ENCODE peak calls at places on chromosomes 5 and 9, in ten cellular contexts. One of them, this sample, is unnamed.
A peak's percentile ranks its signal among the peaks of the same experiment; 100 is the strongest.

GRCh38 chr5:167485395-167485794 is 806.0 kb upstream of the WWC1 start:
- DNase-seq in A673: no peak
- DNase-seq in GM23338: no peak
- DNase-seq in A549: no peak
- DNase-seq in brain microvascular endothelial cell: no peak
- DNase-seq in uterus: no peak
- DNase-seq in CD8-positive, alpha-beta T cell: no peak
- DNase-seq in breast epithelium: no peak
- DNase-seq in ascending aorta: no peak
- DNase-seq in heart right ventricle: no peak
- DNase-seq in this sample: no peak

GRCh38 chr5:172078726-172079345 is 72.4 kb upstream of the FBXW11 start:
- DNase-seq in A673: no peak
- DNase-seq in GM23338: no peak
- DNase-seq in A549: no peak
- DNase-seq in brain microvascular endothelial cell: no peak
- DNase-seq in uterus: no peak
- DNase-seq in CD8-positive, alpha-beta T cell: no peak
- DNase-seq in breast epithelium: no peak
- DNase-seq in ascending aorta: peak; percentile 22
- DNase-seq in heart right ventricle: no peak
- DNase-seq in this sample: no peak

GRCh38 chr9:129669141-129669718 is 3.8 kb downstream of the PRRX2 start:
- DNase-seq in A673: no peak
- DNase-seq in GM23338: no peak
- DNase-seq in A549: no peak
- DNase-seq in brain microvascular endothelial cell: peak; percentile 69
- DNase-seq in uterus: no peak
- DNase-seq in CD8-positive, alpha-beta T cell: no peak
- DNase-seq in breast epithelium: no peak
- DNase-seq in ascending aorta: no peak
- DNase-seq in heart right ventricle: no peak
- DNase-seq in this sample: peak; percentile 53

GRCh38 chr9:6910032-6910431 is 152.3 kb downstream of the KDM4C start:
- DNase-seq in A673: peak; percentile 52
- DNase-seq in GM23338: peak; percentile 39
- DNase-seq in A549: peak; percentile 15
- DNase-seq in brain microvascular endothelial cell: no peak
- DNase-seq in uterus: no peak
- DNase-seq in CD8-positive, alpha-beta T cell: no peak
- DNase-seq in breast epithelium: no peak
- DNase-seq in ascending aorta: no peak
- DNase-seq in heart right ventricle: no peak
- DNase-seq in this sample: no peak

GRCh38 chr5:17218353-17219005 is 1.0 kb downstream of the BASP1 start:
- DNase-seq in A673: peak; percentile 66
- DNase-seq in GM23338: peak; percentile 50
- DNase-seq in A549: no peak
- DNase-seq in brain microvascular endothelial cell: peak; percentile 76
- DNase-seq in uterus: peak; percentile 21
- DNase-seq in CD8-positive, alpha-beta T cell: no peak
- DNase-seq in breast epithelium: no peak
- DNase-seq in ascending aorta: no peak
- DNase-seq in heart right ventricle: peak; percentile 26
- DNase-seq in this sample: no peak

GRCh38 chr5:143796753-143797152 is 15.2 kb upstream of the HMHB1 start:
- DNase-seq in A673: no peak
- DNase-seq in GM23338: no peak
- DNase-seq in A549: no peak
- DNase-seq in brain microvascular endothelial cell: no peak
- DNase-seq in uterus: no peak
- DNase-seq in CD8-positive, alpha-beta T cell: no peak
- DNase-seq in breast epithelium: no peak
- DNase-seq in ascending aorta: no peak
- DNase-seq in heart right ventricle: no peak
- DNase-seq in this sample: no peak

GRCh38 chr9:21070171-21070571 is 7.6 kb downstream of the IFNB1 start:
- DNase-seq in A673: peak; percentile 52
- DNase-seq in GM23338: peak; percentile 49
- DNase-seq in A549: peak; percentile 76
- DNase-seq in brain microvascular endothelial cell: peak; percentile 94
- DNase-seq in uterus: peak; percentile 35
- DNase-seq in CD8-positive, alpha-beta T cell: no peak
- DNase-seq in breast epithelium: peak; percentile 23
- DNase-seq in ascending aorta: no peak
- DNase-seq in heart right ventricle: peak; percentile 20
- DNase-seq in this sample: peak; percentile 90

GRCh38 chr5:139413963-139414362 is 10.1 kb upstream of the SPATA24 start:
- DNase-seq in A673: no peak
- DNase-seq in GM23338: no peak
- DNase-seq in A549: no peak
- DNase-seq in brain microvascular endothelial cell: no peak
- DNase-seq in uterus: no peak
- DNase-seq in CD8-positive, alpha-beta T cell: no peak
- DNase-seq in breast epithelium: no peak
- DNase-seq in ascending aorta: no peak
- DNase-seq in heart right ventricle: no peak
- DNase-seq in this sample: no peak

GRCh38 chr5:179411161-179411841 is 66.0 kb upstream of the ADAMTS2 start:
- DNase-seq in A673: no peak
- DNase-seq in GM23338: no peak
- DNase-seq in A549: no peak
- DNase-seq in brain microvascular endothelial cell: no peak
- DNase-seq in uterus: no peak
- DNase-seq in CD8-positive, alpha-beta T cell: no peak
- DNase-seq in breast epithelium: no peak
- DNase-seq in ascending aorta: no peak
- DNase-seq in heart right ventricle: no peak
- DNase-seq in this sample: no peak

GRCh38 chr5:130964238-130965192 is 200.5 kb downstream of the HINT1 start:
- DNase-seq in A673: no peak
- DNase-seq in GM23338: no peak
- DNase-seq in A549: no peak
- DNase-seq in brain microvascular endothelial cell: no peak
- DNase-seq in uterus: no peak
- DNase-seq in CD8-positive, alpha-beta T cell: no peak
- DNase-seq in breast epithelium: no peak
- DNase-seq in ascending aorta: no peak
- DNase-seq in heart right ventricle: no peak
- DNase-seq in this sample: peak; percentile 9

GRCh38 chr9:134725605-134725940 is 84.0 kb downstream of the COL5A1 start:
- DNase-seq in A673: no peak
- DNase-seq in GM23338: no peak
- DNase-seq in A549: no peak
- DNase-seq in brain microvascular endothelial cell: no peak
- DNase-seq in uterus: no peak
- DNase-seq in CD8-positive, alpha-beta T cell: no peak
- DNase-seq in breast epithelium: no peak
- DNase-seq in ascending aorta: no peak
- DNase-seq in heart right ventricle: no peak
- DNase-seq in this sample: no peak

GRCh38 chr5:73008831-73009230 is 53.0 kb downstream of the FCHO2 start:
- DNase-seq in A673: no peak
- DNase-seq in GM23338: no peak
- DNase-seq in A549: no peak
- DNase-seq in brain microvascular endothelial cell: no peak
- DNase-seq in uterus: no peak
- DNase-seq in CD8-positive, alpha-beta T cell: no peak
- DNase-seq in breast epithelium: no peak
- DNase-seq in ascending aorta: no peak
- DNase-seq in heart right ventricle: no peak
- DNase-seq in this sample: no peak

GRCh38 chr5:73007051-73007450 is 51.2 kb downstream of the FCHO2 start:
- DNase-seq in A673: no peak
- DNase-seq in GM23338: no peak
- DNase-seq in A549: no peak
- DNase-seq in brain microvascular endothelial cell: no peak
- DNase-seq in uterus: no peak
- DNase-seq in CD8-positive, alpha-beta T cell: no peak
- DNase-seq in breast epithelium: no peak
- DNase-seq in ascending aorta: no peak
- DNase-seq in heart right ventricle: no peak
- DNase-seq in this sample: no peak
- TF ChIP-seq CTCF in A673: no peak
- TF ChIP-seq CTCF in GM23338: no peak
- TF ChIP-seq CTCF in A549: no peak
- TF ChIP-seq CTCF in brain microvascular endothelial cell: no peak
- TF ChIP-seq CTCF in uterus: no peak
- TF ChIP-seq CTCF in CD8-positive, alpha-beta T cell: no peak
- TF ChIP-seq CTCF in breast epithelium: no peak
- TF ChIP-seq CTCF in ascending aorta: no peak
- TF ChIP-seq CTCF in heart right ventricle: no peak
- TF ChIP-seq CTCF in this sample: no peak

DNA sequence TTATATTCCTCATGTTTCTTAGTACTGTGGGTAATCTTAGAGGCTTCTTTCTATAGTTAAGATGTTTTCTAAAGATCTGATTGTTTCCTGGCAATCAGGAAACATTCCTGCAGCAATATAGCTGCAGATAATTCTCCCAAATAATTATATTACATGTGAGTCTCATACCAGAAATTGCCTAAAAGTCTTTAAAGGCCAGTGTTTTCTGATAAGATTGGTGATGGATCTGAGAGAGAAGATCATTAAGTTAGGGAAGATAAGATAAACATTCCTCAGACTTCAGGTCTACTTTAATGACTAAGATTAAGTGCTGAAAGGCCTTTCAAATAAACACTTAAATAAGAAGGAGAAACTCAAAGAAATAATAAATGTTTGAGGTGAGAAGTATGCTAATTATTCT is 107.7 kb upstream of the DAB2 start:
- DNase-seq in A673: no peak
- DNase-seq in GM23338: no peak
- DNase-seq in A549: no peak
- DNase-seq in brain microvascular endothelial cell: no peak
- DNase-seq in uterus: no peak
- DNase-seq in CD8-positive, alpha-beta T cell: no peak
- DNase-seq in breast epithelium: no peak
- DNase-seq in ascending aorta: no peak
- DNase-seq in heart right ventricle: no peak
- DNase-seq in this sample: no peak
- H3K4me3 ChIP-seq in A673: no peak overlapping the region
- H3K4me3 ChIP-seq in GM23338: no peak overlapping the region
- H3K4me3 ChIP-seq in A549: no peak overlapping the region
- H3K4me3 ChIP-seq in brain microvascular endothelial cell: no peak overlapping the region
- H3K4me3 ChIP-seq in uterus: no peak overlapping the region
- H3K4me3 ChIP-seq in CD8-positive, alpha-beta T cell: no peak overlapping the region
- H3K4me3 ChIP-seq in breast epithelium: no peak overlapping the region
- H3K4me3 ChIP-seq in ascending aorta: no peak overlapping the region
- H3K4me3 ChIP-seq in heart right ventricle: no peak overlapping the region
- H3K4me3 ChIP-seq in this sample: no peak overlapping the region

GRCh38 chr5:173625261-173625660 is 8.8 kb upstream of the BOD1 start:
- DNase-seq in A673: no peak
- DNase-seq in GM23338: no peak
- DNase-seq in A549: no peak
- DNase-seq in brain microvascular endothelial cell: no peak
- DNase-seq in uterus: no peak
- DNase-seq in CD8-positive, alpha-beta T cell: no peak
- DNase-seq in breast epithelium: no peak
- DNase-seq in ascending aorta: no peak
- DNase-seq in heart right ventricle: no peak
- DNase-seq in this sample: no peak

GRCh38 chr5:173626501-173626812 is 10.0 kb upstream of the BOD1 start:
- DNase-seq in A673: no peak
- DNase-seq in GM23338: no peak
- DNase-seq in A549: no peak
- DNase-seq in brain microvascular endothelial cell: no peak
- DNase-seq in uterus: no peak
- DNase-seq in CD8-positive, alpha-beta T cell: no peak
- DNase-seq in breast epithelium: no peak
- DNase-seq in ascending aorta: no peak
- DNase-seq in heart right ventricle: no peak
- DNase-seq in this sample: no peak

GRCh38 chr5:173624276-173624675 is 7.8 kb upstream of the BOD1 start:
- DNase-seq in A673: no peak
- DNase-seq in GM23338: no peak
- DNase-seq in A549: no peak
- DNase-seq in brain microvascular endothelial cell: no peak
- DNase-seq in uterus: no peak
- DNase-seq in CD8-positive, alpha-beta T cell: no peak
- DNase-seq in breast epithelium: no peak
- DNase-seq in ascending aorta: no peak
- DNase-seq in heart right ventricle: no peak
- DNase-seq in this sample: no peak

GRCh38 chr5:173627271-173627670 is 10.8 kb upstream of the BOD1 start:
- DNase-seq in A673: no peak
- DNase-seq in GM23338: no peak
- DNase-seq in A549: no peak
- DNase-seq in brain microvascular endothelial cell: no peak
- DNase-seq in uterus: no peak
- DNase-seq in CD8-positive, alpha-beta T cell: no peak
- DNase-seq in breast epithelium: no peak
- DNase-seq in ascending aorta: no peak
- DNase-seq in heart right ventricle: no peak
- DNase-seq in this sample: no peak

DNA sequence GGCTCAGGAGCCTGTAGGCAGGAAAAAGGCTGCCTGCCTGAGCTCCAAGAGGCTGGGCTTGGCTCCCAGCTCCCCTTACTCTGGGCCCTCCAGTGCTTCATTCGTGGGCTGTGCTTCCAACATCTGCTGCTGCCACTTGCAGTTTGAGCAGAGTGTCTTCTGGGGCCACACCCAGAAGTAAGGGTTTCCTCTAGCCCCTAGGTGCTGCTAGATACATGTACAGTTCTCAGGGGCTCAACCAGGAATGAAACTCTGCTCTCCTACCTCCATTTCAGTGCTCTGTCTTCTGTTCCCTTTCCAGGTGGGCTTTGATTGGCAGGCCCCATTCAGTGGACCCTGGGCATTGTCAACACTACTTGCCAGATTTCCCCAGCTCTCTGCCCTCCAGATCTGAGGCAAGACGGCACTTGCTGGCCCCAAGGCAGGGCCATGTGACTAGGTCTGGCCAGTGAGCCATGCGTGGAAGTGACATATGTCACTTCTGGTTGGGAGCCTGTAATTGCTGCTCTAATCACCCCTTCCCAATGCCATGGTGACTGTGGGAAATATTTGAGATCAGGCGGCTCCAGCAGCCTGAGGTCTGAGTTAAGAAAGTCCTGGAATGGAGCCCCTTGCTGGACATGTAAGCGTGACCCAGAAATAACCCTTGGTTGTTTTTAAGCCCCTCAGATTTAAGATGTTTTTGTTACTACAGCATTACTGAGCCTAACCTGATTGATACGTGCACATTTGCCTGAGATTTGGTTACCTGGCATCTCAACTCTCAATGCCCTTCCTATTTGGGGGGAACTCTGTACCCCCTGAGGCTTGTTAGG is 9.4 kb upstream of the BOD1 start:
- DNase-seq in A673: no peak
- DNase-seq in GM23338: no peak
- DNase-seq in A549: no peak
- DNase-seq in brain microvascular endothelial cell: no peak
- DNase-seq in uterus: no peak
- DNase-seq in CD8-positive, alpha-beta T cell: no peak
- DNase-seq in breast epithelium: no peak
- DNase-seq in ascending aorta: no peak
- DNase-seq in heart right ventricle: no peak
- DNase-seq in this sample: no peak
- TF ChIP-seq CTCF in A673: no peak
- TF ChIP-seq CTCF in GM23338: peak; percentile 4
- TF ChIP-seq CTCF in A549: no peak
- TF ChIP-seq CTCF in brain microvascular endothelial cell: no peak
- TF ChIP-seq CTCF in uterus: no peak
- TF ChIP-seq CTCF in CD8-positive, alpha-beta T cell: no peak
- TF ChIP-seq CTCF in breast epithelium: no peak
- TF ChIP-seq CTCF in ascending aorta: no peak
- TF ChIP-seq CTCF in heart right ventricle: peak; percentile 13
- TF ChIP-seq CTCF in this sample: no peak

GRCh38 chr5:107564896-107565295 is 105.8 kb downstream of the EFNA5 start:
- DNase-seq in A673: no peak
- DNase-seq in GM23338: no peak
- DNase-seq in A549: no peak
- DNase-seq in brain microvascular endothelial cell: peak; percentile 40
- DNase-seq in uterus: no peak
- DNase-seq in CD8-positive, alpha-beta T cell: no peak
- DNase-seq in breast epithelium: no peak
- DNase-seq in ascending aorta: no peak
- DNase-seq in heart right ventricle: no peak
- DNase-seq in this sample: no peak
- H3K4me3 ChIP-seq in A673: no peak overlapping the region
- H3K4me3 ChIP-seq in GM23338: no peak overlapping the region
- H3K4me3 ChIP-seq in A549: no peak overlapping the region
- H3K4me3 ChIP-seq in brain microvascular endothelial cell: no peak overlapping the region
- H3K4me3 ChIP-seq in uterus: no peak overlapping the region
- H3K4me3 ChIP-seq in CD8-positive, alpha-beta T cell: no peak overlapping the region
- H3K4me3 ChIP-seq in breast epithelium: no peak overlapping the region
- H3K4me3 ChIP-seq in ascending aorta: no peak overlapping the region
- H3K4me3 ChIP-seq in heart right ventricle: no peak overlapping the region
- H3K4me3 ChIP-seq in this sample: no peak overlapping the region